ENCODE peak calls at places on chromosomes 12 and 14, in five cellular contexts. X is lung, R is upper lobe of right lung, D is stomach, O is endothelial cell of umbilical vein. S is an unnamed sample.

GRCh38 chr12:3492868-3493224 is 1.8 kb downstream of the PRMT8 start:
- DNase-seq in D (no peak), O (no peak), X (no peak), R (no peak), S (no peak)

GRCh38 chr14:49310298-49310697 is 275.9 kb downstream of the RPS29 start:
- DNase-seq in D (no peak), O (no peak), R (no peak), X (no peak), S (no peak)

GRCh38 chr14:104135904-104136471 is 2.4 kb upstream of the KIF26A start:
- DNase-seq in X (no peak), R (peak; percentile 66), D (no peak), O (no peak), S (peak; percentile 56)

GRCh38 chr14:103716091-103716801 is 636 bp downstream of the ZFYVE21 start:
- DNase-seq in O (no peak), D (no peak), R (peak; percentile 81), X (no peak), S (peak; percentile 87)

GRCh38 chr12:38776657-38777056 is 128.7 kb downstream of the CPNE8 start:
- DNase-seq in D (no peak), X (no peak), R (no peak), O (no peak), S (no peak)

GRCh38 chr14:32478027-32478426 is 148.9 kb downstream of the AKAP6 start:
- DNase-seq in O (no peak), X (no peak), R (no peak), D (no peak), S (no peak)

GRCh38 chr12:39127401-39127800 is 222.0 kb upstream of the CPNE8 start:
- DNase-seq in D (no peak), X (no peak), O (peak; percentile 92), R (no peak), S (no peak)

GRCh38 chr12:109758406-109759075 is 44.9 kb downstream of the FAM222A start:
- DNase-seq in R (peak; percentile 46), O (no peak), X (no peak), D (peak; percentile 8), S (no peak)

GRCh38 chr12:106736051-106736957 is 38.2 kb upstream of the RIC8B start:
- DNase-seq in D (no peak), X (no peak), O (no peak), R (no peak), S (no peak)

GRCh38 chr14:102474934-102475333 is 34.6 kb downstream of the ANKRD9 start:
- DNase-seq in O (no peak), X (peak; percentile 62), D (peak; percentile 35), R (peak; percentile 86), S (no peak)

GRCh38 chr12:1840561-1840960 is 20.2 kb downstream of the LRTM2 start:
- DNase-seq in D (no peak), O (no peak), X (no peak), R (peak; percentile 49), S (peak; percentile 38)

GRCh38 chr12:19239616-19240234 is 110.2 kb downstream of the PLEKHA5 start:
- DNase-seq in R (no peak), O (no peak), D (no peak), X (no peak), S (no peak)

GRCh38 chr12:110349096-110349495 is 54.4 kb downstream of the ANAPC7 start:
- DNase-seq in D (no peak), R (no peak), X (no peak), O (no peak), S (no peak)

GRCh38 chr14:75497191-75497590 is 25.1 kb upstream of the BATF start:
- DNase-seq in R (no peak), X (peak; percentile 26), D (no peak), O (no peak), S (no peak)

GRCh38 chr14:104349950-104350349 is 211.6 kb downstream of the KIF26A start:
- DNase-seq in X (no peak), R (no peak), D (peak; percentile 24), O (no peak), S (no peak)

GRCh38 chr12:101891462-101891971 is 14.1 kb downstream of the DRAM1 start:
- DNase-seq in D (peak; percentile 71), O (peak; percentile 95), R (peak; percentile 77), X (peak; percentile 64), S (no peak)
- H3K36me3 ChIP-seq in D (no peaks in the 10 kb centered on the region), O (no peaks in the 10 kb centered on the region), R (no peaks in the 10 kb centered on the region), X (no peaks in the 10 kb centered on the region), S (no peaks in the 10 kb centered on the region)

GRCh38 chr14:64215274-64215673 is 78.9 kb downstream of the ESR2 start:
- DNase-seq in R (no peak), D (no peak), X (no peak), O (no peak), S (no peak)

GRCh38 chr14:64213853-64214570 is 80.2 kb downstream of the ESR2 start:
- DNase-seq in R (no peak), D (no peak), O (no peak), X (no peak), S (no peak)

GRCh38 chr14:64217747-64218146 is 76.4 kb downstream of the ESR2 start:
- DNase-seq in R (no peak), O (no peak), X (no peak), D (no peak), S (no peak)

GRCh38 chr14:64217318-64217717 is 76.9 kb downstream of the ESR2 start:
- DNase-seq in R (no peak), O (no peak), D (no peak), X (no peak), S (no peak)

GRCh38 chr14:64215978-64216377 is 78.2 kb downstream of the ESR2 start:
- DNase-seq in X (no peak), O (no peak), D (no peak), R (no peak), S (no peak)
- H3K27ac ChIP-seq in X (peak overlapping the region; percentile 57), O (no peak overlapping the region), D (no peak overlapping the region), R (no peak overlapping the region), S (no peak overlapping the region)

DNA sequence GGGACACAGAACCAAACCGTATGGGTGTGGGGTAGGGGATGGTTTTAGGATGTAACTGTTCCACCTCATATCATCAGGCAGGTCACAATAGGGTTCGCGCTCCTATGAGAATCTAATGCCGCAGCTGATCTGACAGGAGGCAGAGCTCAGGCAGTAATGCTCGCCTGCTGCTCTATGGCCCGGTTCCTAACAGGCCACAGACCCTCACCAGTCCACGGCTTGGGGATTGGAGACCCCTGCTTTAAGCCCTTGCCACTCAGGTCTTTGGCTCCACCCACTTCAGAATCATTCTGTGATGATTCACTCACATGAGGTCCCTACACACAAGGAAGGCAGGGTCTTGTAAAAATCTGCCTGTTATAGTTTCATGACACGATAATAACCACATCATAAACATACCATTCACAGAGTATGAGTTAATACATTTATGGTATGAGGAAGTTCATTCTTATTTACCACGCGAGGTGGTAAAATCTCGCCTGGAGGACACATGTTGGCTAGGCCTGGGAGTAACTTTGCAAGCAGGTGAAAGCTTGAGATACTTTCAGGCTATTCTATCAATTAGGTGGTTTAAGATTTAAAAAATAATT is 29.0 kb upstream of the MAX start:
- DNase-seq in R (no peak), X (no peak), D (no peak), O (no peak), S (no peak)
- TF ChIP-seq CTCF in R (no peak), X (no peak), D (no peak), O (no peak), S (no peak)

DNA sequence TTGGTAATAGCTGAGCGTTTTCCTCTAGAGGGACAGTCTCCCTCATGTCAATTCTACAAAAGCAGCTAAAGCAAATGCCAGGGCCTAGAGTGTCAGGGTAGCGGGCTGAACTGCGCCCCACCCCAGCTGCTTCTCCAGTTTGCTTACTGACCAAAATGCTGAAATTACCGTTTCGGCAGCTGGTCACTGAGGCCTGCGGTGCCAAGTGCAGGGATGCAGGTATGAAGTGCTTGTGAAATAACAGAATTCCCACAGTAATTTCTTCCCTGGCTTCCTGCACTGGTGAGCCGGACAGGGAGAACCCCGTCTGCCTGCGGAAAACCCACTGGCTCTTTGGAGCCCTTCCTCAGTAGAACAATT is 19.1 kb downstream of the PSMC1 start:
- DNase-seq in D (no peak), X (no peak), R (no peak), O (no peak), S (no peak)
- H3K36me3 ChIP-seq in D (peaks cover 46% of the 10 kb centered on the region), X (peaks cover 47% of the 10 kb centered on the region), R (peaks cover 66% of the 10 kb centered on the region), O (peaks cover 19% of the 10 kb centered on the region), S (peaks cover 29% of the 10 kb centered on the region)

DNA sequence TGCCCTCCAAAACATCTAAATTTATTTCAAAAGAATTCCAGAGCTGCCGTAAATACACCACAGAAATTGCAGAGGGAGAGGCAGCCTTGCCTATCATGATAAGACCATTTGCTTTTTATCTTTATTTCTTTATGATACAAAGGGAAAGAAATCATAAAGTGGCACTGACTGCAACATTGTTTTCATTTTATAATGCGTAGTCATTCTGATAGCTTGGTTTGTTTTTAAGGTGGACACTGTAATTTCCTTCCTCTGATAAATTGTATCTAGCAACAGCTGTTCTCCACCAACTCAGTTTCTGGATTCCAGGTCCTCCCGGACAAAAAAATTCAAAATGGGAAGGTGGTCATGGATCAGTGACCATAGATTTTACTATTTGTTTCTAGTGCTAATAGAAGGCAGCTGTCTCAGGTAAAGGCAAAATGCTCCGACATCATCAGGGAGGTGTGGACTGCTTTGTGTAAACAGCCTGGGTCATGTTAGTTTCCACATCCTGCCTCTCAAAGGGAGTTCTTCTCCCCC is 623 bp upstream of the TSPAN8 start:
- DNase-seq in O (peak; percentile 61), D (no peak), R (no peak), X (no peak), S (no peak)
- H3K27ac ChIP-seq in O (peak overlapping the region; percentile 57), D (peak overlapping the region; percentile 87), R (peak overlapping the region; percentile 65), X (no peak overlapping the region), S (peak overlapping the region; percentile 23)